ENCODE peak calls at places on chromosome 22, in eight cellular contexts. J, Y, I, N, W, H, R and K are unnamed samples.

GRCh38 chr22:31243339-31244043 is 31.4 kb downstream of the LIMK2 start:
- DNase-seq in J (no peak), Y (no peak), I (no peak), N (peak; percentile 12), W (no peak), H (no peak), R (no peak), K (no peak)

GRCh38 chr22:20271114-20271994 is 3.2 kb upstream of the RTN4R start:
- DNase-seq in J (no peak), Y (no peak), I (no peak), N (no peak), W (no peak), H (no peak), R (no peak), K (no peak)

GRCh38 chr22:18947905-18948304 is 11.8 kb upstream of the PRODH start:
- DNase-seq in J (no peak), Y (no peak), I (no peak), N (no peak), W (no peak), H (no peak), R (no peak), K (no peak)

GRCh38 chr22:45997077-45997774 is 20.3 kb upstream of the WNT7B start:
- DNase-seq in J (no peak), Y (peak; percentile 64), I (no peak), N (peak; percentile 84), W (no peak), H (peak; percentile 63), R (no peak), K (no peak)

GRCh38 chr22:41833369-41834004 is 582 bp downstream of the SREBF2 start:
- DNase-seq in J (no peak), Y (peak; percentile 30), I (peak; percentile 63), N (peak; percentile 71), W (peak; percentile 9), H (peak; percentile 49), R (peak; percentile 28), K (no peak)

GRCh38 chr22:37324340-37325023 is 42.2 kb downstream of the CYTH4 start:
- DNase-seq in J (no peak), Y (no peak), I (no peak), N (no peak), W (no peak), H (no peak), R (no peak), K (no peak)

GRCh38 chr22:19681863-19682245 is 32.4 kb upstream of the SEPTIN5 start:
- DNase-seq in J (no peak), Y (no peak), I (no peak), N (no peak), W (no peak), H (no peak), R (no peak), K (no peak)

GRCh38 chr22:48575567-48576332 is 1251.9 kb downstream of the BRD1 start:
- DNase-seq in J (no peak), Y (no peak), I (no peak), N (no peak), W (no peak), H (no peak), R (no peak), K (no peak)

GRCh38 chr22:17243524-17243923 is 24.3 kb upstream of the ADA2 start:
- DNase-seq in J (no peak), Y (no peak), I (no peak), N (no peak), W (no peak), H (no peak), R (no peak), K (no peak)

GRCh38 chr22:49255154-49255553 is 572.5 kb downstream of the BRD1 start:
- DNase-seq in J (no peak), Y (no peak), I (no peak), N (no peak), W (no peak), H (no peak), R (no peak), K (no peak)

GRCh38 chr22:37002633-37003032 is 16.6 kb downstream of the TST start:
- DNase-seq in J (no peak), Y (no peak), I (no peak), N (no peak), W (no peak), H (no peak), R (no peak), K (no peak)

GRCh38 chr22:36467946-36468345 is 13.5 kb downstream of the TXN2 start:
- DNase-seq in J (no peak), Y (no peak), I (no peak), N (peak; percentile 85), W (no peak), H (no peak), R (peak; percentile 94), K (no peak)

GRCh38 chr22:19431641-19432091 is at the start of gene HIRA:
- DNase-seq in J (peak; percentile 69), Y (peak; percentile 71), I (peak; percentile 90), N (peak; percentile 88), W (peak; percentile 78), H (peak; percentile 86), R (peak; percentile 75), K (no peak)

GRCh38 chr22:50481440-50482106 is at the start of gene ADM2:
- DNase-seq in J (peak; percentile 60), Y (peak; percentile 40), I (peak; percentile 65), N (peak; percentile 73), W (peak; percentile 31), H (peak; percentile 63), R (peak; percentile 35), K (no peak)